ENCODE peak calls at places on chromosomes 2 and 18, in four cellular contexts. B is activated T-cell treated with anti-CD3 and anti-CD28 coated beads, Interleukin-2, amount 50 U/mL, for 72 hours; N is midbrain; I is left ventricle myocardium inferior. Y is an unnamed sample.

GRCh38 chr2:39408351-39409136 is 28.5 kb downstream of the MAP4K3 start:
- DNase-seq in B (no peak), I (no peak), N (no peak), Y (no peak)

GRCh38 chr2:118909191-118909590 is 32.8 kb upstream of the MARCO start:
- DNase-seq in N (no peak), I (no peak), B (no peak), Y (no peak)

GRCh38 chr2:10750610-10751009 is 29.2 kb downstream of the ATP6V1C2 start:
- DNase-seq in I (no peak), N (no peak), B (no peak), Y (no peak)

GRCh38 chr2:227407601-227408089 is 19.9 kb upstream of the SCYGR1 start:
- DNase-seq in I (peak), B (no peak), N (no peak), Y (no peak)

GRCh38 chr2:232854082-232854481 is 16.0 kb upstream of the SNORC start:
- DNase-seq in I (no peak), B (no peak), N (no peak), Y (no peak)

GRCh38 chr2:241282553-241282952 is 32.9 kb downstream of the HDLBP start:
- DNase-seq in N (no peak), B (no peak), I (no peak), Y (no peak)

GRCh38 chr2:152508446-152508845 is 173.5 kb downstream of the FMNL2 start:
- DNase-seq in N (no peak), I (no peak), B (no peak), Y (no peak)

GRCh38 chr18:8654482-8655451 is 45.5 kb downstream of the RAB12 start:
- DNase-seq in N (peak), I (no peak), B (no peak), Y (no peak)

GRCh38 chr2:85794038-85794441 is 40.2 kb downstream of the ATOH8 start:
- DNase-seq in I (no peak), N (peak), B (no peak), Y (no peak)

GRCh38 chr2:170524828-170525565 is 190.1 kb upstream of the SP5 start:
- DNase-seq in B (no peak), N (no peak), I (no peak), Y (no peak)

GRCh38 chr18:40769786-40770185 is 1185.2 kb upstream of the PIK3C3 start:
- DNase-seq in B (no peak), I (no peak), N (no peak), Y (no peak)

GRCh38 chr2:132034646-132035045 is 127.1 kb downstream of the ANKRD30BL start:
- DNase-seq in I (no peak), N (no peak), B (no peak), Y (no peak)

GRCh38 chr2:108377815-108378630 is at the start of gene SULT1C4:
- DNase-seq in B (no peak), N (peak), I (peak), Y (no peak)

GRCh38 chr2:30639836-30640235 is 167.4 kb downstream of the CAPN13 start:
- DNase-seq in I (no peak), B (no peak), N (no peak), Y (no peak)

GRCh38 chr2:85763831-85764230 is 10.0 kb downstream of the ATOH8 start:
- DNase-seq in I (no peak), N (no peak), B (no peak), Y (no peak)

GRCh38 chr2:190910341-190911136 is 29.9 kb downstream of the GLS start:
- DNase-seq in B (no peak), I (no peak), N (no peak), Y (no peak)

GRCh38 chr2:101790416-101790815 is 92.9 kb downstream of the MAP4K4 start:
- DNase-seq in B (no peak), N (no peak), I (no peak), Y (no peak)

GRCh38 chr2:232328516-232329460 is 49.8 kb upstream of the ALPP start:
- DNase-seq in B (no peak), N (no peak), I (peak), Y (no peak)

GRCh38 chr18:61890344-61890743 is 2.5 kb downstream of the RNF152 start:
- DNase-seq in N (no peak), B (no peak), I (no peak), Y (no peak)

GRCh38 chr2:200616193-200616592 is 30.4 kb downstream of the AOX1 start:
- DNase-seq in N (no peak), B (no peak), I (no peak), Y (no peak)

GRCh38 chr2:118274841-118275510 is 186.7 kb downstream of the INSIG2 start:
- DNase-seq in I (no peak), B (no peak), N (no peak), Y (no peak)

GRCh38 chr2:11996618-11997017 is 250.2 kb downstream of the LPIN1 start:
- DNase-seq in N (no peak), B (no peak), I (no peak), Y (no peak)

GRCh38 chr18:29154758-29155725 is 978.1 kb upstream of the CDH2 start:
- DNase-seq in B (no peak), N (no peak), I (no peak), Y (no peak)

GRCh38 chr18:52677991-52678390 is 338.0 kb downstream of the DCC start:
- DNase-seq in I (no peak), N (no peak), B (no peak), Y (no peak)

GRCh38 chr18:10421859-10422258 is 32.6 kb upstream of the APCDD1 start:
- DNase-seq in N (no peak), I (no peak), B (no peak), Y (no peak)

GRCh38 chr2:217899231-217900009 is 103.4 kb downstream of the TNS1 start:
- DNase-seq in B (no peak), N (no peak), I (peak), Y (no peak)

GRCh38 chr2:217412721-217413120 is 552.9 kb upstream of the TNP1 start:
- DNase-seq in B (no peak), N (no peak), I (peak), Y (no peak)

GRCh38 chr2:45119855-45120254 is 110.6 kb upstream of the SIX2 start:
- DNase-seq in N (no peak), I (no peak), B (no peak), Y (no peak)